ENCODE peak calls at places on chromosomes 6 and 20, in seven cellular contexts. R is adipocyte; A is NCI-H1092 treated with DMSO at 0.1 percent for 48 hours; V is AG04450; Q is kidney tubule cell; F is activated gamma-delta T cell treated with Interleukin-2 at 50 U/mL for 16 hours; Z is stimulated activated CD8-positive, alpha-beta memory T cell treated with anti-CD3 and anti-CD28 coated beads, Interleukin-2, amount 100 ng/mL, for 48 hours. E is an unnamed sample.

GRCh38 chr6:116945809-116946208 is 68.8 kb downstream of the RFX6 start:
- DNase-seq in R (no peak), A (no peak), V (no peak), Q (peak), F (no peak), Z (no peak), E (no peak)

GRCh38 chr20:21270806-21271205 is 32.3 kb upstream of the XRN2 start:
- DNase-seq in R (no peak), A (no peak), V (no peak), Q (no peak), F (no peak), Z (no peak), E (no peak)

GRCh38 chr20:53901697-53902096 is 168.7 kb downstream of the BCAS1 start:
- DNase-seq in R (no peak), A (no peak), V (no peak), Q (no peak), F (no peak), Z (no peak), E (no peak)

GRCh38 chr20:64166712-64167615 is 2.7 kb downstream of the MYT1 start:
- DNase-seq in R (no peak), A (no peak), V (no peak), Q (no peak), F (no peak), Z (no peak), E (no peak)

GRCh38 chr6:31578461-31579118 is 3.2 kb downstream of the TNF start:
- DNase-seq in R (no peak), A (no peak), V (no peak), Q (peak), F (no peak), Z (no peak), E (no peak)

GRCh38 chr6:44275271-44275748 is 5.1 kb downstream of the TMEM151B start:
- DNase-seq in R (no peak), A (no peak), V (no peak), Q (no peak), F (no peak), Z (no peak), E (no peak)

GRCh38 chr6:166152660-166153059 is 15.0 kb downstream of the TBXT start:
- DNase-seq in R (no peak), A (no peak), V (no peak), Q (no peak), F (no peak), Z (no peak), E (no peak)

GRCh38 chr6:102204336-102204735 is 810.8 kb downstream of the GRIK2 start:
- DNase-seq in R (peak), A (no peak), V (no peak), Q (no peak), F (no peak), Z (no peak), E (no peak)

GRCh38 chr6:43677759-43678158 is 9.8 kb downstream of the MRPS18A start:
- DNase-seq in R (no peak), A (no peak), V (no peak), Q (no peak), F (no peak), Z (no peak), E (no peak)

GRCh38 chr20:57562541-57563465 is 1.9 kb downstream of the PCK1 start:
- DNase-seq in R (no peak), A (no peak), V (no peak), Q (no peak), F (no peak), Z (no peak), E (no peak)

GRCh38 chr6:63478751-63479150 is 93.5 kb upstream of the LOC128125822 start:
- DNase-seq in R (no peak), A (no peak), V (no peak), Q (no peak), F (no peak), Z (no peak), E (no peak)

GRCh38 chr6:154993026-154993425 is 2.1 kb upstream of the TIAM2 start:
- DNase-seq in R (no peak), A (no peak), V (no peak), Q (no peak), F (no peak), Z (no peak), E (peak)